ENCODE peak calls at places on chromosomes 1 and 21, in eight cellular contexts. One of them, this sample, is unnamed.

GRCh38 chr1:245901565-245901964 is 605.5 kb downstream of the SMYD3 start:
- DNase-seq in SJSA1: no peak
- DNase-seq in GM06990: no peak
- DNase-seq in CD8-positive, alpha-beta memory T cell: no peak
- DNase-seq in ovary: no peak
- DNase-seq in bronchial epithelial cell: no peak
- DNase-seq in AG10803: no peak
- DNase-seq in neuronal stem cell: no peak
- DNase-seq in this sample: no peak

GRCh38 chr1:5250336-5250735 is 595.9 kb downstream of the AJAP1 start:
- DNase-seq in ovary: no peak
- DNase-seq in CD8-positive, alpha-beta memory T cell: no peak
- DNase-seq in SJSA1: no peak
- DNase-seq in GM06990: no peak
- DNase-seq in AG10803: no peak
- DNase-seq in bronchial epithelial cell: no peak
- DNase-seq in neuronal stem cell: no peak
- DNase-seq in this sample: no peak

GRCh38 chr1:84253041-84253440 is 48.5 kb upstream of the SAMD13 start:
- DNase-seq in ovary: no peak
- DNase-seq in GM06990: no peak
- DNase-seq in SJSA1: peak; percentile 19
- DNase-seq in AG10803: peak; percentile 81
- DNase-seq in neuronal stem cell: no peak
- DNase-seq in CD8-positive, alpha-beta memory T cell: no peak
- DNase-seq in bronchial epithelial cell: peak; percentile 44
- DNase-seq in this sample: peak; percentile 51

GRCh38 chr21:33362044-33362555 is 37.3 kb downstream of the IFNAR1 start:
- DNase-seq in AG10803: no peak
- DNase-seq in neuronal stem cell: no peak
- DNase-seq in ovary: no peak
- DNase-seq in SJSA1: no peak
- DNase-seq in bronchial epithelial cell: peak; percentile 53
- DNase-seq in CD8-positive, alpha-beta memory T cell: peak; percentile 84
- DNase-seq in GM06990: peak; percentile 41
- DNase-seq in this sample: no peak

GRCh38 chr1:235923466-235924008 is 56.8 kb upstream of the LYST start:
- DNase-seq in SJSA1: no peak
- DNase-seq in ovary: no peak
- DNase-seq in GM06990: no peak
- DNase-seq in bronchial epithelial cell: peak; percentile 77
- DNase-seq in CD8-positive, alpha-beta memory T cell: peak; percentile 40
- DNase-seq in AG10803: no peak
- DNase-seq in neuronal stem cell: no peak
- DNase-seq in this sample: no peak

GRCh38 chr1:103517380-103518047 is 8.0 kb upstream of the RNPC3 start:
- DNase-seq in SJSA1: no peak
- DNase-seq in neuronal stem cell: no peak
- DNase-seq in AG10803: peak; percentile 3
- DNase-seq in CD8-positive, alpha-beta memory T cell: no peak
- DNase-seq in GM06990: no peak
- DNase-seq in bronchial epithelial cell: peak; percentile 57
- DNase-seq in ovary: no peak
- DNase-seq in this sample: no peak

GRCh38 chr1:27614625-27615344 is 10.8 kb upstream of the AHDC1 start:
- DNase-seq in GM06990: no peak
- DNase-seq in ovary: peak; percentile 21
- DNase-seq in bronchial epithelial cell: no peak
- DNase-seq in neuronal stem cell: no peak
- DNase-seq in SJSA1: no peak
- DNase-seq in AG10803: no peak
- DNase-seq in CD8-positive, alpha-beta memory T cell: no peak
- DNase-seq in this sample: no peak

GRCh38 chr21:43808832-43809251 is 19.5 kb downstream of the RRP1 start:
- DNase-seq in neuronal stem cell: no peak
- DNase-seq in AG10803: no peak
- DNase-seq in CD8-positive, alpha-beta memory T cell: no peak
- DNase-seq in SJSA1: no peak
- DNase-seq in bronchial epithelial cell: peak; percentile 58
- DNase-seq in ovary: no peak
- DNase-seq in GM06990: no peak
- DNase-seq in this sample: no peak

GRCh38 chr1:14946567-14947285 is 206.8 kb upstream of the TMEM51 start:
- DNase-seq in bronchial epithelial cell: peak; percentile 84
- DNase-seq in GM06990: no peak
- DNase-seq in ovary: no peak
- DNase-seq in CD8-positive, alpha-beta memory T cell: no peak
- DNase-seq in neuronal stem cell: no peak
- DNase-seq in AG10803: peak; percentile 84
- DNase-seq in SJSA1: peak; percentile 48
- DNase-seq in this sample: peak; percentile 41

GRCh38 chr21:17359781-17360180 is 153.1 kb upstream of the CXADR start:
- DNase-seq in GM06990: no peak
- DNase-seq in CD8-positive, alpha-beta memory T cell: no peak
- DNase-seq in ovary: no peak
- DNase-seq in AG10803: no peak
- DNase-seq in SJSA1: no peak
- DNase-seq in bronchial epithelial cell: peak; percentile 37
- DNase-seq in neuronal stem cell: no peak
- DNase-seq in this sample: no peak

GRCh38 chr1:235327559-235328270 is at the start of gene ARID4B:
- DNase-seq in CD8-positive, alpha-beta memory T cell: no peak
- DNase-seq in SJSA1: peak; percentile 89
- DNase-seq in GM06990: no peak
- DNase-seq in bronchial epithelial cell: no peak
- DNase-seq in AG10803: no peak
- DNase-seq in ovary: peak; percentile 90
- DNase-seq in neuronal stem cell: no peak
- DNase-seq in this sample: no peak

DNA sequence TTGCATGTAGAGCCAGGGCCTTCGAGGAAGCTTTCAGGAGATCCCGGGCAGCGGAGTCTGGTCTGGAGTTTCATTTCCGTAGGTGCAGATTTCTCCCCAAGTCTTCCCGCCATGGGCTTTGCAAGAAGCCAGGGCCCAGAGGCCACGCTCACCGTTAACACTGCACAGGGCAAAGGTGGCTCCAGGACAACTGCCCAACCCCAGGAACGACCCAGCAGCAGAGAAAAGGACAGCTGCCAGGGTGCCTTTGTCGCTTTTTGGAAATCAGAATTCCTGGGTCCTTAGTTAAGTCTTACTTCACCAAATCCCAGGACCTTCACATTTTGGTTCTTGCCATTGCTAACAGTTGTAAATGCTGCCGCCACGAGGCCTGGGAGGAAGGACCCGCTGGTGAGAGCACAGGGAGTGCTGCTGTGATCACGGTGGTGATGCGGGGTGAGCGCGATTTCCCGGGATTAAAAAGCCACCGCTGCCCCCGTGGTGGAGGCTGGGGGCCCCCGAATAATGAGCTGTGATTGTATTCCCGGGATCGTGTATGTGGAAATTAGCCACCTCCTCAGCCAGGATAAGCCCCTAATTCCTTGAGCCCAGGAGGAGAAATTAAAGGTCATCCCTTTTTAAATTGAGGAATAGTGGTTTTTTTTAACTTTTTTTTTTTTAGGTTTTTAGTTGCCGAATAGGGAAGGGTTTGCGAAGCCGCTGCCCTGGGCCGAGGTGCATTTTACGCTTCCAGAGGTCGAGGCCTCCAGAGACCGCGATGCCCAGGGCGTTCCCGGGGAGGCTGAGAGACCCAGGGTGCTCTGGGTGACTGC is 8.2 kb downstream of the SIM2 start:
- DNase-seq in CD8-positive, alpha-beta memory T cell: no peak
- DNase-seq in ovary: no peak
- DNase-seq in bronchial epithelial cell: no peak
- DNase-seq in AG10803: no peak
- DNase-seq in SJSA1: no peak
- DNase-seq in neuronal stem cell: peak; percentile 64
- DNase-seq in GM06990: no peak
- DNase-seq in this sample: no peak
- H3K4me3 ChIP-seq in CD8-positive, alpha-beta memory T cell: no peak overlapping the region
- H3K4me3 ChIP-seq in ovary: no peak overlapping the region
- H3K4me3 ChIP-seq in bronchial epithelial cell: no peak overlapping the region
- H3K4me3 ChIP-seq in AG10803: no peak overlapping the region
- H3K4me3 ChIP-seq in SJSA1: no peak overlapping the region
- H3K4me3 ChIP-seq in neuronal stem cell: no peak overlapping the region
- H3K4me3 ChIP-seq in GM06990: no peak overlapping the region
- H3K4me3 ChIP-seq in this sample: no peak overlapping the region

GRCh38 chr21:28089599-28090421 is 902.9 kb downstream of the LTN1 start:
- DNase-seq in bronchial epithelial cell: peak; percentile 4
- DNase-seq in AG10803: no peak
- DNase-seq in neuronal stem cell: no peak
- DNase-seq in SJSA1: no peak
- DNase-seq in CD8-positive, alpha-beta memory T cell: no peak
- DNase-seq in ovary: no peak
- DNase-seq in GM06990: no peak
- DNase-seq in this sample: no peak

GRCh38 chr21:28086861-28087581 is 905.7 kb downstream of the LTN1 start:
- DNase-seq in neuronal stem cell: no peak
- DNase-seq in SJSA1: no peak
- DNase-seq in GM06990: no peak
- DNase-seq in ovary: no peak
- DNase-seq in AG10803: no peak
- DNase-seq in CD8-positive, alpha-beta memory T cell: no peak
- DNase-seq in bronchial epithelial cell: no peak
- DNase-seq in this sample: no peak

GRCh38 chr21:28091500-28091899 is 901.2 kb downstream of the LTN1 start:
- DNase-seq in neuronal stem cell: no peak
- DNase-seq in GM06990: no peak
- DNase-seq in SJSA1: no peak
- DNase-seq in bronchial epithelial cell: no peak
- DNase-seq in ovary: no peak
- DNase-seq in AG10803: no peak
- DNase-seq in CD8-positive, alpha-beta memory T cell: no peak
- DNase-seq in this sample: no peak

GRCh38 chr21:28084951-28085350 is 907.7 kb downstream of the LTN1 start:
- DNase-seq in SJSA1: no peak
- DNase-seq in ovary: no peak
- DNase-seq in CD8-positive, alpha-beta memory T cell: no peak
- DNase-seq in bronchial epithelial cell: no peak
- DNase-seq in GM06990: no peak
- DNase-seq in neuronal stem cell: no peak
- DNase-seq in AG10803: no peak
- DNase-seq in this sample: no peak

DNA sequence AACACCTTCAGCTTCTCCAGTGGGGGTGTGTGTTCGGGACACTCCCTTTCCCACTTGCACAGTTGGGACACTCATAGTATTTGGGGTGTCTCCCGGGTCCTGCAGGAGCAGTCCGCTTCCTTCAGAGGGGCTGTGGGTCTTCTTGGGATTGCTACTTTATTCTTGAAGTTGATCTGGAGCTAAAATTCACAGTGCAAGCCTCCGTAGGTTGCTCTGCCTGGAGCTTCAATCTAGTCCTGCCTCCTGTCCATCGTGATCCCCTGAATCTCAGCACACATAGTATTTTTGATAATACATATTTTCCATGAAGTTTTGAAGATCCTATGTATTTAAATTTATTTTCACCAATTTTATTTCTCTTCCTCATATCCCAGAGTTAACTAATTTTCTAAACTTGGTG is 902.1 kb downstream of the LTN1 start:
- DNase-seq in SJSA1: no peak
- DNase-seq in CD8-positive, alpha-beta memory T cell: no peak
- DNase-seq in ovary: no peak
- DNase-seq in GM06990: no peak
- DNase-seq in AG10803: no peak
- DNase-seq in neuronal stem cell: no peak
- DNase-seq in bronchial epithelial cell: no peak
- DNase-seq in this sample: no peak
- H3K4me3 ChIP-seq in SJSA1: no peak overlapping the region
- H3K4me3 ChIP-seq in CD8-positive, alpha-beta memory T cell: no peak overlapping the region
- H3K4me3 ChIP-seq in ovary: no peak overlapping the region
- H3K4me3 ChIP-seq in GM06990: no peak overlapping the region
- H3K4me3 ChIP-seq in AG10803: no peak overlapping the region
- H3K4me3 ChIP-seq in neuronal stem cell: no peak overlapping the region
- H3K4me3 ChIP-seq in bronchial epithelial cell: no peak overlapping the region
- H3K4me3 ChIP-seq in this sample: no peak overlapping the region

DNA sequence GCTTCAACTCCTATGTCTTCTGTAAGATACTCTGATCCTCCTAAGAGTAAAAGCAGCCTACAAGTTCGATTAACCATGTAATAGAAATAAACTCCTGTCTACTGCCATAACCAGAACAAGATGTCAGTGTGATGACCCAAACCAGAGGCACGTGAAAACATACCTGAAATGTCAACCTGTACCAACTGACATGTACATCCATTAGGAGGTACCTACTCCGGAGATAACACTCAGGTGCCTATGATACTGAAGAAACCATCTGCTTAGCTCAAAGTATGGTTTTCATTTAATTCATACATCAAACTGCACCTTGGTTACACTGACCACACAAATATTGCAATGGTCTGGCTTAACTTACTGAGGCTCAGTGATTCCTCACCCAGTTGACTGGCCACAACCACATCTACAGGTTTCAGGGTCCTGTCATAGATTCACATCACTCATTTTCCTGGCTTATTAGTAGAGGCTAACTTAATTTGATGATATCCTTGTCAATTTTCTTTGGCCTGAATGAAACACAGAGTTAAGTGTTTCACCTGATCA is 4.4 kb downstream of the ITPKB start:
- DNase-seq in CD8-positive, alpha-beta memory T cell: no peak
- DNase-seq in AG10803: peak; percentile 7
- DNase-seq in neuronal stem cell: no peak
- DNase-seq in GM06990: no peak
- DNase-seq in SJSA1: no peak
- DNase-seq in bronchial epithelial cell: no peak
- DNase-seq in ovary: no peak
- DNase-seq in this sample: no peak
- H3K4me3 ChIP-seq in CD8-positive, alpha-beta memory T cell: peak overlapping the region; percentile 65
- H3K4me3 ChIP-seq in AG10803: no peak overlapping the region
- H3K4me3 ChIP-seq in neuronal stem cell: no peak overlapping the region
- H3K4me3 ChIP-seq in GM06990: peak overlapping the region; percentile 60
- H3K4me3 ChIP-seq in SJSA1: no peak overlapping the region
- H3K4me3 ChIP-seq in bronchial epithelial cell: no peak overlapping the region
- H3K4me3 ChIP-seq in ovary: peak overlapping the region; percentile 74
- H3K4me3 ChIP-seq in this sample: no peak overlapping the region

GRCh38 chr1:221865808-221866207 is 123.9 kb upstream of the DUSP10 start:
- DNase-seq in neuronal stem cell: no peak
- DNase-seq in CD8-positive, alpha-beta memory T cell: no peak
- DNase-seq in SJSA1: no peak
- DNase-seq in bronchial epithelial cell: peak; percentile 82
- DNase-seq in ovary: no peak
- DNase-seq in GM06990: no peak
- DNase-seq in AG10803: peak; percentile 58
- DNase-seq in this sample: peak; percentile 93

GRCh38 chr1:221873663-221874062 is 131.8 kb upstream of the DUSP10 start:
- DNase-seq in SJSA1: no peak
- DNase-seq in bronchial epithelial cell: no peak
- DNase-seq in AG10803: no peak
- DNase-seq in ovary: no peak
- DNase-seq in neuronal stem cell: no peak
- DNase-seq in CD8-positive, alpha-beta memory T cell: no peak
- DNase-seq in GM06990: no peak
- DNase-seq in this sample: no peak

GRCh38 chr1:221868894-221869293 is 127.0 kb upstream of the DUSP10 start:
- DNase-seq in neuronal stem cell: no peak
- DNase-seq in ovary: no peak
- DNase-seq in SJSA1: peak; percentile 94
- DNase-seq in bronchial epithelial cell: peak; percentile 95
- DNase-seq in GM06990: no peak
- DNase-seq in CD8-positive, alpha-beta memory T cell: no peak
- DNase-seq in AG10803: peak; percentile 85
- DNase-seq in this sample: peak; percentile 70

GRCh38 chr1:221871056-221871455 is 129.2 kb upstream of the DUSP10 start:
- DNase-seq in GM06990: no peak
- DNase-seq in SJSA1: no peak
- DNase-seq in AG10803: no peak
- DNase-seq in neuronal stem cell: no peak
- DNase-seq in CD8-positive, alpha-beta memory T cell: no peak
- DNase-seq in ovary: no peak
- DNase-seq in bronchial epithelial cell: no peak
- DNase-seq in this sample: no peak

GRCh38 chr1:221869759-221870158 is 127.9 kb upstream of the DUSP10 start:
- DNase-seq in CD8-positive, alpha-beta memory T cell: no peak
- DNase-seq in GM06990: no peak
- DNase-seq in ovary: no peak
- DNase-seq in neuronal stem cell: no peak
- DNase-seq in bronchial epithelial cell: no peak
- DNase-seq in AG10803: peak; percentile 95
- DNase-seq in SJSA1: peak; percentile 27
- DNase-seq in this sample: peak; percentile 55
- H3K4me3 ChIP-seq in CD8-positive, alpha-beta memory T cell: no peak overlapping the region
- H3K4me3 ChIP-seq in GM06990: no peak overlapping the region
- H3K4me3 ChIP-seq in ovary: no peak overlapping the region
- H3K4me3 ChIP-seq in neuronal stem cell: no peak overlapping the region
- H3K4me3 ChIP-seq in bronchial epithelial cell: no peak overlapping the region
- H3K4me3 ChIP-seq in AG10803: no peak overlapping the region
- H3K4me3 ChIP-seq in SJSA1: no peak overlapping the region
- H3K4me3 ChIP-seq in this sample: no peak overlapping the region

This sample was measured in skeletal muscle cell.